ENCODE peak calls at places on chromosomes 4 and X, in five cellular contexts. U is transverse colon, N is A549, Q is tibial nerve, C is esophagus muscularis mucosa. V is an unnamed sample. For H3K4me1, the result is how much of the 10 kb centered on the place peaks cover.

GRCh38 chr4:123547167-123547817 is 150.7 kb downstream of the SPRY1 start:
- DNase-seq in U (peak), N (no peak), Q (no peak), C (no peak), V (peak)

GRCh38 chrX:109684136-109684535 is 48.9 kb downstream of the ACSL4 start:
- DNase-seq in U (no peak), N (no peak), Q (no peak), C (no peak), V (no peak)

GRCh38 chr4:65381648-65382047 is 288.6 kb downstream of the EPHA5 start:
- DNase-seq in U (no peak), N (no peak), Q (no peak), C (no peak), V (no peak)

GRCh38 chr4:156190606-156191005 is 236.9 kb upstream of the CTSO start:
- DNase-seq in U (no peak), N (no peak), Q (no peak), C (no peak), V (no peak)

GRCh38 chr4:137998666-137999429 is 243.3 kb downstream of the SLC7A11 start:
- DNase-seq in U (no peak), N (no peak), Q (no peak), C (no peak), V (no peak)

GRCh38 chr4:168803727-168804126 is 206.3 kb downstream of the CBR4 start:
- DNase-seq in U (no peak), N (no peak), Q (no peak), C (no peak), V (no peak)

GRCh38 chrX:81377329-81377728 is 175.4 kb downstream of the SH3BGRL start:
- DNase-seq in U (no peak), N (peak), Q (no peak), C (no peak), V (no peak)

GRCh38 chr4:168631241-168632151 is 134.6 kb downstream of the PALLD start:
- DNase-seq in U (peak), N (peak), Q (peak), C (no peak), V (peak)

GRCh38 chrX:119468930-119469635 is 839 bp downstream of the SLC25A5 start:
- DNase-seq in U (peak), N (peak), Q (peak), C (peak), V (peak)

GRCh38 chr4:53778122-53778521 is 186.8 kb upstream of the LNX1 start:
- DNase-seq in U (no peak), N (no peak), Q (no peak), C (peak), V (no peak)

GRCh38 chrX:44731160-44731559 is 112.7 kb upstream of the DUSP21 start:
- DNase-seq in U (no peak), N (no peak), Q (no peak), C (no peak), V (no peak)

GRCh38 chr4:99324361-99324760 is 3.2 kb upstream of the ADH1B start:
- DNase-seq in U (no peak), N (no peak), Q (no peak), C (no peak), V (no peak)

GRCh38 chrX:36867143-36867542 is 141.0 kb upstream of the FAM47C start:
- DNase-seq in U (no peak), N (peak), Q (no peak), C (no peak), V (no peak)

GRCh38 chrX:136580316-136580715 is 48.3 kb downstream of the VGLL1 start:
- DNase-seq in U (no peak), N (no peak), Q (no peak), C (no peak), V (no peak)

GRCh38 chr4:106334732-106335131 is 18.4 kb downstream of the AIMP1 start:
- DNase-seq in U (no peak), N (no peak), Q (no peak), C (no peak), V (no peak)

GRCh38 chrX:39767446-39767845 is 330.3 kb downstream of the BCOR start:
- DNase-seq in U (no peak), N (no peak), Q (no peak), C (no peak), V (no peak)

GRCh38 chr4:161936625-161937133 is 227.1 kb downstream of the FSTL5 start:
- DNase-seq in U (no peak), N (peak), Q (no peak), C (no peak), V (no peak)

GRCh38 chr4:32435320-32435719 is 1715.2 kb downstream of the PCDH7 start:
- DNase-seq in U (no peak), N (no peak), Q (no peak), C (no peak), V (no peak)

GRCh38 chr4:37873383-37873782 is 17.5 kb upstream of the TBC1D1 start:
- DNase-seq in U (no peak), N (peak), Q (no peak), C (no peak), V (no peak)

GRCh38 chrX:40011483-40012038 is 86.2 kb downstream of the BCOR start:
- DNase-seq in U (no peak), N (no peak), Q (no peak), C (no peak), V (no peak)

GRCh38 chrX:13254076-13254785 is 65.6 kb downstream of the ATXN3L start:
- DNase-seq in U (peak), N (no peak), Q (no peak), C (no peak), V (no peak)

GRCh38 chr4:94798808-94799207 is 41.1 kb downstream of the BMPR1B start:
- DNase-seq in U (no peak), N (no peak), Q (no peak), C (no peak), V (no peak)

GRCh38 chr4:88138561-88138960 is 19.9 kb downstream of the ABCG2 start:
- DNase-seq in U (no peak), N (no peak), Q (no peak), C (no peak), V (no peak)

GRCh38 chr4:75126058-75126457 is 193.1 kb downstream of the PARM1 start:
- DNase-seq in U (no peak), N (no peak), Q (no peak), C (no peak), V (no peak)

GRCh38 chr4:152676052-152676854 is 3.5 kb downstream of the TMEM154 start:
- DNase-seq in U (no peak), N (no peak), Q (no peak), C (no peak), V (no peak)

GRCh38 chr4:14529653-14530052 is 472.6 kb upstream of the CPEB2 start:
- DNase-seq in U (no peak), N (no peak), Q (no peak), C (no peak), V (no peak)

GRCh38 chrX:40085086-40085551 is 12.6 kb downstream of the BCOR start:
- DNase-seq in U (no peak), N (no peak), Q (no peak), C (no peak), V (no peak)

GRCh38 chr4:4432341-4433125 is 45.6 kb downstream of the NSG1 start:
- DNase-seq in U (no peak), N (no peak), Q (no peak), C (no peak), V (no peak)

GRCh38 chr4:182593413-182593812 is 323.8 kb downstream of the DCTD start:
- DNase-seq in U (no peak), N (no peak), Q (no peak), C (no peak), V (no peak)

GRCh38 chr4:94406668-94407437 is 44.9 kb upstream of the PDLIM5 start:
- DNase-seq in U (peak), N (no peak), Q (peak), C (no peak), V (peak)

GRCh38 chr4:76779740-76780459 is 118.0 kb downstream of the SOWAHB start:
- DNase-seq in U (no peak), N (no peak), Q (no peak), C (no peak), V (no peak)

GRCh38 chr4:52658671-52659015 is 458 bp downstream of the USP46 start:
- DNase-seq in U (no peak), N (peak), Q (no peak), C (no peak), V (no peak)

GRCh38 chr4:10079951-10080873 is 36.4 kb downstream of the WDR1 start:
- DNase-seq in U (no peak), N (no peak), Q (no peak), C (no peak), V (peak)

GRCh38 chr4:110163327-110164070 is 34.9 kb downstream of the ELOVL6 start:
- DNase-seq in U (no peak), N (peak), Q (no peak), C (no peak), V (no peak)

GRCh38 chr4:21535901-21536300 is 412.7 kb downstream of the KCNIP4 start:
- DNase-seq in U (no peak), N (no peak), Q (no peak), C (no peak), V (no peak)

GRCh38 chr4:185914583-185915199 is 102.7 kb upstream of the SORBS2 start:
- DNase-seq in U (no peak), N (no peak), Q (no peak), C (peak), V (no peak)

GRCh38 chr4:99117876-99118693 is 26.0 kb downstream of the ADH4 start:
- DNase-seq in U (no peak), N (no peak), Q (no peak), C (no peak), V (no peak)

GRCh38 chrX:2284133-2284532 is 216.6 kb downstream of the DHRSX start:
- DNase-seq in U (no peak), N (no peak), Q (no peak), C (no peak), V (no peak)

GRCh38 chr4:23697001-23697528 is 192.8 kb downstream of the PPARGC1A start:
- DNase-seq in U (no peak), N (no peak), Q (no peak), C (no peak), V (no peak)
- TF ChIP-seq POLR2A in U (no peak), N (no peak), Q (no peak), C (no peak), V (no peak)

GRCh38 chr4:7859350-7859749 is 80.3 kb downstream of the AFAP1 start:
- DNase-seq in U (no peak), N (no peak), Q (no peak), C (no peak), V (no peak)

GRCh38 chr4:7857993-7858392 is 81.7 kb downstream of the AFAP1 start:
- DNase-seq in U (no peak), N (no peak), Q (no peak), C (no peak), V (no peak)

GRCh38 chr4:7858498-7858897 is 81.2 kb downstream of the AFAP1 start:
- DNase-seq in U (no peak), N (no peak), Q (no peak), C (no peak), V (no peak)

GRCh38 chr4:7855731-7856130 is 83.9 kb downstream of the AFAP1 start:
- DNase-seq in U (no peak), N (no peak), Q (no peak), C (no peak), V (no peak)

GRCh38 chr4:7857238-7857701 is 82.4 kb downstream of the AFAP1 start:
- DNase-seq in U (no peak), N (no peak), Q (no peak), C (no peak), V (no peak)
- H3K4me1 ChIP-seq in U (under half), N (half or more), Q (under half), C (half or more), V (under half)

GRCh38 chr4:128347175-128347868 is 59.7 kb upstream of the PGRMC2 start:
- DNase-seq in U (no peak), N (no peak), Q (no peak), C (no peak), V (no peak)
- TF ChIP-seq EP300 in U (no peak), N (no peak), Q (no peak), C (no peak), V (no peak)

GRCh38 chrX:130906776-130907175 is 3.8 kb upstream of the ENOX2 start:
- DNase-seq in U (no peak), N (no peak), Q (no peak), C (no peak), V (no peak)

GRCh38 chrX:130902446-130902782 is 595 bp downstream of the ENOX2 start:
- DNase-seq in U (no peak), N (peak), Q (no peak), C (no peak), V (no peak)

DNA sequence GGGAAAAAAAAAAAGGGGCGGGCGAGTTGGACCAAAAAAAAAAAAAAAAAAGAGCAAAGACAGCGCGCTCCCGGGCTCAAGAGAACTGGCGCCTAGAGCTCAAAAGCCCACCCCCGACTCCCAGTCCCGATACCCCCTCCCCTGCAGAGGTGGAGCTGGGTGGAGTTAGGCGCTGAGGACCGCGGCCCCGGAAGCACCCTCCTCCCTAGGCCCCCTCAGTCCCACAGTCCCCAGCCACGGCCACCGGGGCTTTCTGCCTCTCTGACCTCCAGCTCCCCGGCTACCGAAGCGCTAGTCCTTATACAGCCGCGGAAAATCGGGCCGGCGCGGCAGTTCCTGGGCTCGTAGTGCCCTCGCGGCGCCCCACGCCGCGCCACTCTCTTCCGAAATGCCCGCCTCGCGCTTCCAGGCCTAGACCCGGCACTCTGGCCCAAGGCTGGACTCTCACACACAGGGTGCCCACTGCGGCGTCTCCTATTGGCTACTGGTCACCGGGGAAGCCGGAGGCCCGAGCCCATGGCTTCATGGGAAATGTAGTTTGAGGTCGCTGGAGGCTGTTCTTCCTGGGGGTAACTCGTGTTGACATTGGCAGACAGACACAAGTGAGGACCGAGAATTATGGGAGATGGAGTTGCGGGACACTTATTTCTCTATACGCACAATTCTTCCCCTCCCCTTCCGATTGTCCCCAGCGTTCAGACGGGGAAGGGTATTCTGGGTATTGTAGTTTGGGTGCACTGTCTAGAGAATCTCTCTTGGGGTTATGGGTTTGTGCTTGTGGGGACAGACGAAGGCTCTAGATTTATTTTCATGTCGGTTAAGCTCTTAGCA is at the start of gene ENOX2:
- DNase-seq in U (peak), N (peak), Q (peak), C (peak), V (peak)
- TF ChIP-seq POLR2A in U (peak), N (peak), Q (peak), C (peak), V (no peak)

DNA sequence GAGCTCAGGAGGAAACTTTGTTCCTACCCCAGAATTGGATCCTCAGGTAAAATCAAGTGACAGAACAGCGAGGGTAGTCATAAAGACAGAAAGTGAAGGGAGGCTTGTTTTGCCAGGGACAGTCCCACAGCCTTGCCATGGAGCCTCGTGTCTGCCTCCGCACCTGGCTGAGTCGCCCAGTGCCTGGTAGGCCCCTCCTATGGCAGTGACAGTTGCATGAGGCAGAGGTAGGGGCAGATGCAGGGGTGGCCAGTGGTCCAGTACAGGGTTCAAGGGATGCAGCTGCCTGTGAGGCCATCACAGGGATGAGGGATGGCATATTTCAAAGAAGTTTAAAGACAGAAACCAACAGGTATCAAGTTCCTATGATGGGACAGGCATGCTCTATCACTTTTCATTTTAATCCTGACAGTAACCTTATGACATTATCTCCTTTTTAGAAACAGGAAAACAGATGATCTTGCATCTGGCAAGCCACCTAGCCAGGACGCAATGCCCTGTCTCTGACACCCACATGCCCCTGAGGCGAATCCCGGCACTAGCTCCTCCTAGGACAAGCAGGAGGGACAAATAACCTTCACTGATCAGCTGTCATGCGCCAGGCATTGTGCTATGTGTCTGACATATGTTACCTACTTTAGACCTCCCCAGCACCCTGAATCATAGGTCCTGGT is 127.4 kb upstream of the ENPP6 start:
- DNase-seq in U (no peak), N (no peak), Q (no peak), C (no peak), V (no peak)
- H3K4me1 ChIP-seq in U (under half), N (under half), Q (under half), C (under half), V (half or more)